ENCODE peak calls at places on chromosomes 13 and 19, in seven cellular contexts. M is lower leg skin; R is epithelial cell of esophagus; N is CD8-positive, alpha-beta T cell; H is sigmoid colon; L is PC-9; O is mucosa of descending colon. P is an unnamed sample.

GRCh38 chr13:99830931-99831330 is 140.6 kb downstream of the ZIC5 start:
- DNase-seq in M (no peak), N (no peak), H (no peak), O (no peak), L (no peak), R (no peak), P (no peak)

GRCh38 chr19:22806418-22806817 is 22.5 kb upstream of the ZNF99 start:
- DNase-seq in O (no peak), M (no peak), H (no peak), N (no peak), R (no peak), L (no peak), P (no peak)

GRCh38 chr13:109655206-109655600 is 131.2 kb downstream of the IRS2 start:
- DNase-seq in H (no peak), L (no peak), O (no peak), R (no peak), N (no peak), M (no peak), P (no peak)

GRCh38 chr19:57664269-57665127 is 4.2 kb upstream of the ZSCAN4 start:
- DNase-seq in M (no peak), N (no peak), O (peak), L (peak), H (peak), R (peak), P (peak)

GRCh38 chr19:8576273-8576993 is 809 bp downstream of the MYO1F start:
- DNase-seq in N (peak), O (no peak), H (no peak), M (no peak), L (peak), R (no peak), P (no peak)

GRCh38 chr13:45744979-45745378 is 42.9 kb downstream of the CBY2 start:
- DNase-seq in L (no peak), M (no peak), N (no peak), H (no peak), R (no peak), O (no peak), P (no peak)

GRCh38 chr19:17688853-17689595 is 870 bp upstream of the UNC13A start:
- DNase-seq in H (no peak), M (no peak), L (no peak), O (no peak), N (no peak), R (no peak), P (no peak)

GRCh38 chr13:32253911-32254399 is 61.2 kb downstream of the ZAR1L start:
- DNase-seq in N (no peak), L (no peak), O (no peak), H (no peak), R (no peak), M (peak), P (peak)

GRCh38 chr19:7149956-7150705 is 80.6 kb downstream of the ZNF557 start:
- DNase-seq in H (peak), O (no peak), L (no peak), N (no peak), M (no peak), R (no peak), P (no peak)

GRCh38 chr19:47232422-47233211 is 1.6 kb upstream of the BBC3 start:
- DNase-seq in N (no peak), H (no peak), R (peak), O (peak), M (no peak), L (peak), P (peak)

GRCh38 chr13:113192902-113193301 is 15.6 kb downstream of the PCID2 start:
- DNase-seq in R (peak), L (no peak), M (no peak), N (no peak), O (no peak), H (no peak), P (no peak)

GRCh38 chr13:93217701-93218100 is 8.9 kb upstream of the GPC6 start:
- DNase-seq in H (no peak), L (no peak), M (no peak), N (no peak), O (no peak), R (peak), P (no peak)

GRCh38 chr13:51849145-51850101 is 4.4 kb upstream of the TMEM272 start:
- DNase-seq in L (no peak), N (no peak), O (no peak), R (no peak), M (no peak), H (no peak), P (no peak)

GRCh38 chr19:15285896-15286591 is 46.3 kb downstream of the BRD4 start:
- DNase-seq in M (no peak), L (no peak), H (no peak), O (no peak), R (no peak), N (no peak), P (no peak)

GRCh38 chr19:16645140-16645539 is 14.8 kb downstream of the SMIM7 start:
- DNase-seq in M (no peak), O (no peak), L (no peak), H (no peak), N (no peak), R (no peak), P (no peak)

GRCh38 chr13:90717451-90717936 is 630.0 kb upstream of the MIR17HG start:
- DNase-seq in O (no peak), L (peak), N (no peak), M (no peak), R (peak), H (no peak), P (no peak)

GRCh38 chr19:51187395-51188226 is 37.3 kb upstream of the CD33 start:
- DNase-seq in N (no peak), O (no peak), L (no peak), M (no peak), R (no peak), H (no peak), P (no peak)

GRCh38 chr13:73210218-73210883 is 151.5 kb downstream of the KLF5 start:
- DNase-seq in O (no peak), N (no peak), M (no peak), L (peak), R (peak), H (no peak), P (peak)

GRCh38 chr19:4052114-4052992 is 14.3 kb downstream of the ZBTB7A start:
- DNase-seq in H (peak), O (peak), L (peak), R (peak), N (no peak), M (peak), P (peak)

GRCh38 chr13:48908381-48909087 is 67.2 kb upstream of the FNDC3A start:
- DNase-seq in L (no peak), O (no peak), M (no peak), N (no peak), R (peak), H (no peak), P (no peak)

GRCh38 chr19:8459520-8460260 is 14.9 kb downstream of the HNRNPM start:
- DNase-seq in O (no peak), H (no peak), M (no peak), N (no peak), L (peak), R (peak), P (no peak)

GRCh38 chr19:10653482-10653731 is 739 bp upstream of the ILF3 start:
- DNase-seq in O (no peak), R (no peak), N (no peak), H (no peak), L (no peak), M (no peak), P (no peak)

GRCh38 chr13:36815069-36815468 is 4.0 kb upstream of the RFXAP start:
- DNase-seq in H (no peak), N (no peak), L (no peak), O (no peak), R (no peak), M (no peak), P (no peak)
- TF ChIP-seq CTCF in H (no peak), N (peak), L (peak), O (no peak), R (peak), M (no peak), P (no peak)

GRCh38 chr19:35093941-35094647 is 21.5 kb upstream of the FXYD3 start:
- DNase-seq in M (no peak), H (no peak), L (no peak), R (no peak), O (no peak), N (no peak), P (no peak)

GRCh38 chr19:35099155-35099896 is 16.3 kb upstream of the FXYD3 start:
- DNase-seq in M (no peak), L (no peak), O (no peak), H (no peak), N (no peak), R (no peak), P (no peak)

GRCh38 chr19:35093430-35093829 is 22.2 kb upstream of the FXYD3 start:
- DNase-seq in H (no peak), N (no peak), O (no peak), L (no peak), M (no peak), R (no peak), P (no peak)

GRCh38 chr19:35098413-35099049 is 17.1 kb upstream of the FXYD3 start:
- DNase-seq in H (no peak), L (no peak), N (no peak), O (no peak), M (no peak), R (peak), P (no peak)

GRCh38 chr19:35095667-35096368 is 19.8 kb upstream of the FXYD3 start:
- DNase-seq in L (no peak), H (no peak), R (peak), O (no peak), N (no peak), M (no peak), P (no peak)
- TF ChIP-seq CTCF in L (no peak), H (no peak), R (peak), O (no peak), N (no peak), M (no peak), P (no peak)

GRCh38 chr19:14091086-14091884 is 734 bp upstream of the SAMD1 start:
- DNase-seq in O (peak), M (peak), H (no peak), R (peak), L (peak), N (peak), P (peak)
- TF ChIP-seq CTCF in O (no peak), M (no peak), H (no peak), R (no peak), L (peak), N (peak), P (no peak)

GRCh38 chr19:35955881-35956634 is 19.9 kb downstream of the LRFN3 start:
- DNase-seq in M (no peak), N (no peak), R (no peak), H (no peak), O (no peak), L (no peak), P (no peak)

GRCh38 chr19:35958660-35959039 is 22.5 kb downstream of the LRFN3 start:
- DNase-seq in O (no peak), M (no peak), L (no peak), H (no peak), R (no peak), N (no peak), P (no peak)

GRCh38 chr19:35959968-35960320 is 23.8 kb downstream of the LRFN3 start:
- DNase-seq in O (no peak), N (no peak), M (no peak), L (no peak), H (no peak), R (no peak), P (no peak)

GRCh38 chr19:35960432-35960972 is 24.3 kb downstream of the LRFN3 start:
- DNase-seq in M (no peak), O (no peak), L (no peak), N (no peak), H (no peak), R (no peak), P (no peak)

GRCh38 chr19:35959040-35959967 is 23.1 kb downstream of the LRFN3 start:
- DNase-seq in R (no peak), H (no peak), O (peak), M (no peak), N (peak), L (no peak), P (no peak)
- TF ChIP-seq CTCF in R (no peak), H (no peak), O (peak), M (no peak), N (peak), L (no peak), P (no peak)

DNA sequence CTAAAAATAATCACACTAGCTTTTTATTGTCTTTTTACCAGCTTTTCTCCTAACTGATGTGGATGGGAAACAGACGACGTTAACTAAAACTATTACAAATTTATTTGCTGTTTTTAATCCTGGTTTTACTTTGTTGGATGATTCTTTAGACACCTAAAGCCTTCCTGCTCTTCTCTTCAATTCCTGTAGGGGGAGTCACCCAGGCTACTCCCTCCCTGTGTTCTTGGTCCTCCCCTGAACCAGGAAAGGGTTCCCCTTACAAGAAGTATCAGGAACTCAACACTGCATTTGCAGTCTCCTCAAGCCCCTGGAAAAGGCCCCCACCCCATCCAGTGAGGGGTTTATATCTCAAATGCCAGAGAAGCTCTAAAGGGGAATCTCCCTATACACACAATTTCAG is 206.1 kb downstream of the SUCLA2 start:
- DNase-seq in M (no peak), O (no peak), H (no peak), N (no peak), R (no peak), L (no peak), P (no peak)
- TF ChIP-seq CTCF in M (no peak), O (no peak), H (no peak), N (peak), R (peak), L (peak), P (no peak)

GRCh38 chr19:1000095-1000494 is at the start of gene GRIN3B:
- DNase-seq in R (peak), O (peak), H (no peak), L (peak), M (no peak), N (peak), P (peak)
- TF ChIP-seq CTCF in R (peak), O (peak), H (no peak), L (peak), M (no peak), N (peak), P (peak)

GRCh38 chr13:50189450-50189849 is 174.2 kb downstream of the KCNRG start:
- DNase-seq in O (no peak), H (no peak), M (no peak), N (no peak), L (no peak), R (no peak), P (no peak)
- TF ChIP-seq CTCF in O (no peak), H (no peak), M (no peak), N (no peak), L (no peak), R (no peak), P (no peak)

GRCh38 chr19:32178401-32178800 is 167.0 kb upstream of the ZNF507 start:
- DNase-seq in L (no peak), H (no peak), R (no peak), M (no peak), N (no peak), O (no peak), P (no peak)
- TF ChIP-seq CTCF in L (no peak), H (no peak), R (no peak), M (no peak), N (no peak), O (no peak), P (no peak)

DNA sequence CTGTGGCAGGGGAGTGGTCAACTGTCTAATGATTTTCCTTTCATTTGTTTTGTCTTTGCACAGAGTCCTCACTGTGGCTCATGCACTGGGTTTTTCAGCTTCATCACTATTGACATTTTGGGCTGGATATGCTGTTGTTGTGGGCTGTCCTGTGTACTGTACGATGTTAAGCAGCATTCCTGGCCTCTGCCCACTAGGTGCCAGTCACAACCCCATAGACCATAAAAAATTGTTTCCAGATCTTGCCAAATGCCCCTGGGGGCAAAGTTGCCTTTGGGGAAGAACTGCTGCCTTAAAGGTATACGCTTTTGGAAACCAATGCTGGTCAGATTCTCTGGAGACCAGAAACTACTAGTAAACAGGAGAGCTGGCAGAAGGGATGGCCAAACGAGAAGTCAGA is 310.4 kb downstream of the SPRY2 start:
- DNase-seq in L (peak), O (peak), H (no peak), M (no peak), N (no peak), R (peak), P (peak)
- TF ChIP-seq CTCF in L (peak), O (no peak), H (no peak), M (no peak), N (no peak), R (peak), P (no peak)

P was measured in Calu3.